ENCODE peak calls at places on chromosome 13, in five cellular contexts. Q, E, F, W and A are unnamed samples.

GRCh38 chr13:97226788-97227627 is 4.9 kb downstream of the MBNL2 start:
- DNase-seq in F (no peak), Q (no peak), W (no peak), E (no peak), A (no peak)

GRCh38 chr13:109840201-109840892 is 54.0 kb upstream of the IRS2 start:
- DNase-seq in W (peak; percentile 67), E (peak; percentile 88), F (no peak), Q (no peak), A (peak; percentile 86)

GRCh38 chr13:95368998-95369397 is 67.7 kb upstream of the ABCC4 start:
- DNase-seq in Q (no peak), F (no peak), E (no peak), W (no peak), A (no peak)

GRCh38 chr13:51793570-51794273 is 10.2 kb downstream of the DHRS12 start:
- DNase-seq in Q (peak; percentile 53), E (peak; percentile 82), W (no peak), F (no peak), A (peak; percentile 55)

GRCh38 chr13:29849071-29849541 is 1.3 kb downstream of the UBL3 start:
- DNase-seq in F (no peak), Q (peak; percentile 31), W (peak; percentile 46), E (peak; percentile 52), A (peak; percentile 34)

GRCh38 chr13:95338905-95339304 is 37.7 kb upstream of the ABCC4 start:
- DNase-seq in F (no peak), E (no peak), W (no peak), Q (no peak), A (no peak)

GRCh38 chr13:24995225-24995804 is 100.6 kb upstream of the PABPC3 start:
- DNase-seq in Q (peak; percentile 85), F (peak; percentile 71), W (peak; percentile 90), E (peak; percentile 69), A (peak; percentile 82)

GRCh38 chr13:40388617-40389016 is 277.8 kb downstream of the FOXO1 start:
- DNase-seq in Q (no peak), E (peak; percentile 82), F (no peak), W (no peak), A (no peak)

GRCh38 chr13:112779856-112780604 is 90.2 kb downstream of the ATP11A start:
- DNase-seq in W (no peak), Q (no peak), F (no peak), E (peak; percentile 18), A (no peak)

GRCh38 chr13:88022826-88023225 is 351.7 kb downstream of the SLITRK5 start:
- DNase-seq in F (no peak), Q (no peak), E (no peak), W (no peak), A (no peak)

GRCh38 chr13:88042489-88042888 is 371.3 kb downstream of the SLITRK5 start:
- DNase-seq in E (peak; percentile 0), F (no peak), Q (no peak), W (no peak), A (no peak)

GRCh38 chr13:43963726-43964125 is 84.0 kb downstream of the LACC1 start:
- DNase-seq in E (peak; percentile 8), Q (peak; percentile 19), W (peak; percentile 25), F (no peak), A (no peak)

GRCh38 chr13:110713981-110714797 is 689 bp downstream of the ING1 start:
- DNase-seq in W (peak; percentile 35), E (peak; percentile 57), F (no peak), Q (peak; percentile 34), A (peak; percentile 43)

GRCh38 chr13:76887070-76887563 is 912 bp upstream of the KCTD12 start:
- DNase-seq in F (no peak), E (no peak), W (no peak), Q (no peak), A (no peak)

GRCh38 chr13:77692746-77693448 is 4.6 kb upstream of the SLAIN1 start:
- DNase-seq in Q (no peak), W (peak; percentile 91), F (no peak), E (no peak), A (no peak)

GRCh38 chr13:48072304-48072703 is 22.6 kb downstream of the MED4 start:
- DNase-seq in Q (no peak), E (no peak), F (no peak), W (no peak), A (no peak)

GRCh38 chr13:26679411-26679810 is 81.2 kb downstream of the GPR12 start:
- DNase-seq in Q (no peak), W (peak; percentile 35), F (no peak), E (peak; percentile 39), A (peak; percentile 32)

GRCh38 chr13:95676100-95676774 is 702 bp upstream of the DNAJC3 start:
- DNase-seq in Q (peak; percentile 34), E (peak; percentile 39), W (peak; percentile 44), F (no peak), A (no peak)

GRCh38 chr13:37657134-37657533 is 58.6 kb upstream of the POSTN start:
- DNase-seq in Q (peak; percentile 10), F (no peak), W (no peak), E (peak; percentile 86), A (peak; percentile 22)

GRCh38 chr13:95921485-95921884 is 131.7 kb downstream of the UGGT2 start:
- DNase-seq in E (peak; percentile 65), W (no peak), F (no peak), Q (no peak), A (peak; percentile 22)

GRCh38 chr13:110225609-110226008 is 81.3 kb downstream of the COL4A1 start:
- DNase-seq in F (no peak), Q (no peak), W (no peak), E (no peak), A (no peak)

GRCh38 chr13:76148926-76149325 is 512.8 kb downstream of the LMO7 start:
- DNase-seq in Q (no peak), F (peak; percentile 36), E (peak; percentile 67), W (no peak), A (peak; percentile 79)

GRCh38 chr13:111217661-111218060 is 102.6 kb downstream of the ARHGEF7 start:
- DNase-seq in W (no peak), E (no peak), Q (no peak), F (no peak), A (no peak)

GRCh38 chr13:46687810-46688209 is 109.2 kb downstream of the ESD start:
- DNase-seq in Q (peak; percentile 36), F (no peak), W (peak; percentile 46), E (peak; percentile 72), A (peak; percentile 80)

GRCh38 chr13:82062772-82063171 is 1721.8 kb upstream of the SPRY2 start:
- DNase-seq in E (no peak), W (no peak), F (no peak), Q (no peak), A (no peak)

GRCh38 chr13:84567848-84568247 is 685.6 kb upstream of the SLITRK1 start:
- DNase-seq in F (no peak), E (no peak), W (no peak), Q (no peak), A (no peak)

GRCh38 chr13:59463023-59463422 is 700.7 kb downstream of the DIAPH3 start:
- DNase-seq in E (no peak), W (no peak), Q (no peak), F (no peak), A (no peak)

GRCh38 chr13:94233401-94233800 is 246.1 kb downstream of the DCT start:
- DNase-seq in E (peak; percentile 79), Q (peak; percentile 54), W (peak; percentile 85), F (peak; percentile 54), A (peak; percentile 95)

GRCh38 chr13:113129921-113130750 is 7.5 kb downstream of the F10 start:
- DNase-seq in E (no peak), W (no peak), Q (no peak), F (no peak), A (no peak)

GRCh38 chr13:24212674-24213073 is 52.2 kb downstream of the SPATA13 start:
- DNase-seq in W (peak; percentile 84), F (no peak), E (no peak), Q (no peak), A (no peak)

GRCh38 chr13:111046590-111047141 is 68.4 kb upstream of the ARHGEF7 start:
- DNase-seq in F (no peak), E (peak; percentile 39), Q (no peak), W (no peak), A (peak; percentile 100)

GRCh38 chr13:30868806-30869470 is 37.1 kb upstream of the MEDAG start:
- DNase-seq in W (no peak), F (no peak), Q (no peak), E (peak; percentile 64), A (peak; percentile 36)

GRCh38 chr13:94198666-94199065 is 280.8 kb downstream of the DCT start:
- DNase-seq in Q (no peak), W (no peak), F (no peak), E (peak; percentile 46), A (peak; percentile 41)

GRCh38 chr13:111361046-111361872 is 40.8 kb downstream of the TEX29 start:
- DNase-seq in W (no peak), F (no peak), E (no peak), Q (no peak), A (no peak)

GRCh38 chr13:75547917-75548316 is 1.7 kb upstream of the UCHL3 start:
- DNase-seq in Q (no peak), W (no peak), E (no peak), F (no peak), A (no peak)

GRCh38 chr13:30371649-30372265 is 50.5 kb upstream of the UBE2L5 start:
- DNase-seq in W (peak; percentile 55), F (no peak), Q (peak; percentile 7), E (peak; percentile 71), A (no peak)

GRCh38 chr13:28325022-28325421 is 169.9 kb downstream of the FLT1 start:
- DNase-seq in E (no peak), Q (no peak), W (no peak), F (no peak), A (no peak)

GRCh38 chr13:108968566-108968965 is 339.2 kb downstream of the MYO16 start:
- DNase-seq in F (no peak), Q (no peak), E (peak; percentile 42), W (no peak), A (no peak)